ENCODE peak calls at places on chromosomes 5 and 9, in ten cellular contexts. O, H, B, C, I, P, R, X, Q and N are unnamed samples.

GRCh38 chr9:137639303-137640051 is 20.7 kb downstream of the EHMT1 start:
- DNase-seq in O (no peak), H (no peak), B (no peak), C (no peak), I (no peak), P (peak), R (no peak), X (no peak), Q (no peak), N (peak)

GRCh38 chr9:137511758-137512463 is 38.3 kb downstream of the PNPLA7 start:
- DNase-seq in O (no peak), H (no peak), B (peak), C (no peak), I (no peak), P (no peak), R (no peak), X (no peak), Q (no peak), N (no peak)

GRCh38 chr9:16058131-16058549 is 505.3 kb downstream of the CCDC171 start:
- DNase-seq in O (no peak), H (no peak), B (peak), C (no peak), I (peak), P (peak), R (no peak), X (peak), Q (no peak), N (peak)

GRCh38 chr9:19181002-19181401 is 49.5 kb upstream of the DENND4C start:
- DNase-seq in O (no peak), H (peak), B (no peak), C (no peak), I (no peak), P (no peak), R (no peak), X (no peak), Q (peak), N (no peak)

GRCh38 chr9:124079176-124079925 is 67.8 kb downstream of the LHX2 start:
- DNase-seq in O (no peak), H (peak), B (no peak), C (no peak), I (peak), P (no peak), R (no peak), X (peak), Q (peak), N (no peak)

GRCh38 chr5:168802337-168802736 is 223.2 kb upstream of the PANK3 start:
- DNase-seq in O (no peak), H (no peak), B (no peak), C (no peak), I (no peak), P (no peak), R (no peak), X (no peak), Q (no peak), N (no peak)

GRCh38 chr9:136857606-136858412 is 5.7 kb downstream of the MAMDC4 start:
- DNase-seq in O (no peak), H (peak), B (no peak), C (no peak), I (no peak), P (no peak), R (no peak), X (no peak), Q (peak), N (no peak)

GRCh38 chr9:94860678-94861588 is 134.4 kb downstream of the AOPEP start:
- DNase-seq in O (peak), H (no peak), B (no peak), C (no peak), I (peak), P (no peak), R (no peak), X (no peak), Q (no peak), N (peak)

GRCh38 chr5:134659456-134659855 is 10.9 kb downstream of the SEC24A start:
- DNase-seq in O (no peak), H (no peak), B (no peak), C (no peak), I (no peak), P (no peak), R (no peak), X (no peak), Q (no peak), N (no peak)

GRCh38 chr5:65059681-65060598 is 291.2 kb downstream of the CWC27 start:
- DNase-seq in O (no peak), H (no peak), B (no peak), C (no peak), I (peak), P (peak), R (no peak), X (peak), Q (no peak), N (no peak)

GRCh38 chr5:29950416-29951145 is 1242.9 kb upstream of the CDH6 start:
- DNase-seq in O (no peak), H (no peak), B (no peak), C (no peak), I (no peak), P (no peak), R (no peak), X (no peak), Q (no peak), N (no peak)

GRCh38 chr9:85858351-85858750 is 82.6 kb upstream of the NAA35 start:
- DNase-seq in O (no peak), H (no peak), B (no peak), C (no peak), I (no peak), P (no peak), R (no peak), X (no peak), Q (no peak), N (no peak)

GRCh38 chr9:136617746-136618577 is 44.8 kb upstream of the EGFL7 start:
- DNase-seq in O (no peak), H (no peak), B (no peak), C (no peak), I (no peak), P (no peak), R (no peak), X (no peak), Q (no peak), N (no peak)

GRCh38 chr9:121305269-121305994 is 37.5 kb downstream of the GSN start:
- DNase-seq in O (no peak), H (no peak), B (no peak), C (no peak), I (no peak), P (peak), R (no peak), X (no peak), Q (no peak), N (no peak)

GRCh38 chr9:3909966-3910650 is 384.3 kb upstream of the RFX3 start:
- DNase-seq in O (no peak), H (no peak), B (no peak), C (no peak), I (no peak), P (no peak), R (no peak), X (no peak), Q (no peak), N (no peak)

GRCh38 chr5:16483361-16483760 is 17.8 kb upstream of the ZNF622 start:
- DNase-seq in O (no peak), H (peak), B (no peak), C (no peak), I (no peak), P (no peak), R (no peak), X (no peak), Q (no peak), N (no peak)

GRCh38 chr5:179008667-179009066 is 13.5 kb upstream of the GRM6 start:
- DNase-seq in O (no peak), H (no peak), B (no peak), C (no peak), I (no peak), P (peak), R (no peak), X (peak), Q (no peak), N (no peak)
- TF ChIP-seq CTCF in O (peak), H (no peak), B (no peak), C (no peak), I (peak), P (peak), R (peak), X (peak), Q (peak), N (no peak)

GRCh38 chr5:6169660-6170059 is 208.7 kb downstream of the MED10 start:
- DNase-seq in O (no peak), H (no peak), B (no peak), C (no peak), I (no peak), P (no peak), R (no peak), X (no peak), Q (no peak), N (no peak)

GRCh38 chr5:6163913-6164312 is 214.4 kb downstream of the MED10 start:
- DNase-seq in O (no peak), H (no peak), B (no peak), C (no peak), I (no peak), P (no peak), R (no peak), X (no peak), Q (no peak), N (no peak)

GRCh38 chr5:6161257-6161656 is 217.1 kb downstream of the MED10 start:
- DNase-seq in O (no peak), H (no peak), B (no peak), C (no peak), I (no peak), P (no peak), R (no peak), X (no peak), Q (no peak), N (no peak)

GRCh38 chr5:6162175-6162574 is 216.2 kb downstream of the MED10 start:
- DNase-seq in O (no peak), H (no peak), B (no peak), C (no peak), I (no peak), P (peak), R (no peak), X (no peak), Q (no peak), N (no peak)

DNA sequence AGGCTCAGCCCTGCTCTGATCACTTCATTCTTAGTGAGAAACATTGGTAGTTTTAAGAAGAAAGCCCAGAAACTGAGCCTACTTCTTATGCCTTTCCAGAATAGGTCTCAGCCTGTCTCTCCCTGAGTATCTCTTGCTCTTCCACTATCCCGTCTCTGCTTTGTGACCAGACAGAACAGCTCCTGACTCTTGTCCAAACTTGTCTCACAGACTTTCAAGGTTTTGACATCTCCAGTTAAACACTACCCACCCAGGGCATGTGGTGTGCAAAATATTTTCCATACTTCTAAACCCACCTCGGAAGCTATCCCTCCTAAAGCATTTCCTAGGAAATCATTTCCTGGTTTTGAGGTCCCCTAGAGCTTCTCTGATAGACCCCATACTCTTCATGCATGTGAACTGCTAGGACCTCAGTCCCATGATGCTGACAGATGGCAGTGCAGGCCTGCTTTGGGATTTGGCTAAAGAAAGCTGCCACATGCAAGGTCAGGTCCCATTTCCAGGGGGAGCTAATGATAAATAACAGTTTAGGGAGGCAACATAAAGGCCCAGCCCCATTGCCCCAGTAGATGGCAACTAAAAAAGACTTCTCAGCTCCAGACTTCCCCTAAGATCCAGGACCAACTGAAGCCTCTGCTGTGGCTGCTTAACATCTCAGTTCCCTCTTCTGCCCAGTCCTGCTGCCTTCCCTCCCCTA is 211.5 kb downstream of the MED10 start:
- DNase-seq in O (no peak), H (no peak), B (no peak), C (no peak), I (no peak), P (no peak), R (no peak), X (no peak), Q (no peak), N (no peak)
- TF ChIP-seq CTCF in O (no peak), H (no peak), B (no peak), C (no peak), I (no peak), P (no peak), R (no peak), X (no peak), Q (no peak), N (peak)

GRCh38 chr5:43467100-43467499 is 16.6 kb downstream of the TMEM267 start:
- DNase-seq in O (no peak), H (no peak), B (no peak), C (no peak), I (no peak), P (no peak), R (no peak), X (no peak), Q (no peak), N (no peak)

DNA sequence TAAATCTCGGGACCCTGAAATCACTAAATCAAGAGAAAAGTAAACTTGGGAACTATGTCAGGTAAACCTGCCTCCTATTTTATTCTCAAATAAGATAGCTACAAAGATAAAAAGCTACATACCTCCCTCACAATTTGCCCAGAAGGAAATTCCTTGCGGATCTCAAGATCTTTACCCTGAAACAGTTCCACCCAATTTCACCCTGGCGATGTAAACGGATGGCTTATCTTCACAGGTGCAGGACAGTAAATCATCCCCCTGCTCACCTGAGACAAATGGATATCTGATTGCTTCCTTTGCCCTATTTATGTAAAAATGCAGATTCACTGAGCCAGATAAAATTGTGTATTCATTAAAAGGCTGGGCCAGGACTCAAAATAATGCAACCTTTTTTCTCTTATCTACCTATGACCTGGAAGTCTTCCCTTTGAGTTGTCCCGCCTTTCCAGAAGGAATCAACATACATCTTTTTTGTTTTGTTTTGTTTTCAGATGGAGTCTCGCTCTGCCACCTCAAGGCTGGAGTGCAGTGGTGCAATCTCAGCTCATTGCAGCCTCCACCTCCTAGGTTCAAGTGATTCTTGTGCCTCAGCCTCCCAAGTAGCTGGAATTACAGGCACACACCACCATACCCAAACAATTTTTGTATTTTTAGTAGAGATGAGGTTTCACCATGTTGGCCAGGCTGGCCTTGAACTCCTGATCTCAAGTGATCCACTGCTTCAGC is 13.8 kb downstream of the TMEM267 start:
- DNase-seq in O (no peak), H (no peak), B (peak), C (no peak), I (no peak), P (no peak), R (no peak), X (no peak), Q (no peak), N (no peak)
- TF ChIP-seq CTCF in O (no peak), H (no peak), B (no peak), C (no peak), I (no peak), P (no peak), R (no peak), X (no peak), Q (no peak), N (no peak)

DNA sequence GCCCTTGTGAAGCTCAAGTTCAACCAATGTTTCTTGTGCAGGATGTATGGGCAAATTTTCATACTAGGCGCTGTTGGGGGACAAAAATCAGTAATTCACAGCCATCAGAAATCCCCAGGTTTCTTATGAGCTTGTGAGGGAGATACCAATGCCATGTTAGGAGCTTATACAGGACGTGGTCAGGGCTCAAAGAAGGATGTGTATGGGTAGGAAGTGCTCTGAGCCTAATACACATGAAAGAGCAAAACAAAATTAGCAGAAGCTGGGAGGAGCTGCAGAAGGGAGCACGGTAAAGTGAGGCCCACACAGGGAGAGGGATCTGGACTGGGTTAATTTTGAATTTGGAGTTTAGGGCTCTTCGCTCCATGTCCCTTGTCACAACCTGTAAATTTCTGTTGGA is 114.6 kb upstream of the MAP3K1 start:
- DNase-seq in O (no peak), H (no peak), B (no peak), C (no peak), I (no peak), P (no peak), R (no peak), X (no peak), Q (no peak), N (no peak)
- TF ChIP-seq CTCF in O (no peak), H (no peak), B (no peak), C (no peak), I (no peak), P (no peak), R (no peak), X (no peak), Q (no peak), N (no peak)

GRCh38 chr5:141431286-141431685 is 979 bp downstream of the PCDHGA12 start:
- DNase-seq in O (no peak), H (no peak), B (no peak), C (no peak), I (no peak), P (peak), R (no peak), X (peak), Q (no peak), N (peak)

GRCh38 chr5:141434006-141434405 is 3.7 kb downstream of the PCDHGA12 start:
- DNase-seq in O (no peak), H (no peak), B (no peak), C (no peak), I (peak), P (no peak), R (no peak), X (no peak), Q (no peak), N (no peak)

GRCh38 chr5:141427783-141428426 is 2.4 kb upstream of the PCDHGA12 start:
- DNase-seq in O (no peak), H (no peak), B (no peak), C (no peak), I (no peak), P (no peak), R (no peak), X (no peak), Q (no peak), N (no peak)

DNA sequence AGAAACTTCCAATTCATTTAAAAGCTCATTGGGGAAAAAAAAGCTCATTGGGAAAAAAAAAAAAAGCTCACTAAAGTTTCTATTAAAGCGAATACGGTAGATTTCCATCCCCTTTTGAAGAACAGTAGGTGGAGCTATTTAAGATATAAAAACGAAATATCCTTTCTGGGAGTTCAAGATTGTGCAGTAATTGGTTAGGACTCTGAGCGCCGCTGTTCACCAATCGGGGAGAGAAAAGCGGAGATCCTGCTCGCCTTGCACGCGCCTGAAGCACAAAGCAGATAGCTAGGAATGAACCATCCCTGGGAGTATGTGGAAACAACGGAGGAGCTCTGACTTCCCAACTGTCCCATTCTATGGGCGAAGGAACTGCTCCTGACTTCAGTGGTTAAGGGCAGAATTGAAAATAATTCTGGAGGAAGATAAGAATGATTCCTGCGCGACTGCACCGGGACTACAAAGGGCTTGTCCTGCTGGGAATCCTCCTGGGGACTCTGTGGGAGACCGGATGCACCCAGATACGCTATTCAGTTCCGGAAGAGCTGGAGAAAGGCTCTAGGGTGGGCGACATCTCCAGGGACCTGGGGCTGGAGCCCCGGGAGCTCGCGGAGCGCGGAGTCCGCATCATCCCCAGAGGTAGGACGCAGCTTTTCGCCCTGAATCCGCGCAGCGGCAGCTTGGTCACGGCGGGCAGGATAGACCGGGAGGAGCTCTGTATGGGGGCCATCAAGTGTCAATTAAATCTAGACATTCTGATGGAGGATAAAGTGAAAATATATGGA is at the start of gene PCDHGA12:
- DNase-seq in O (no peak), H (peak), B (no peak), C (no peak), I (peak), P (peak), R (no peak), X (peak), Q (peak), N (peak)
- TF ChIP-seq CTCF in O (peak), H (no peak), B (no peak), C (no peak), I (peak), P (peak), R (no peak), X (peak), Q (no peak), N (peak)

DNA sequence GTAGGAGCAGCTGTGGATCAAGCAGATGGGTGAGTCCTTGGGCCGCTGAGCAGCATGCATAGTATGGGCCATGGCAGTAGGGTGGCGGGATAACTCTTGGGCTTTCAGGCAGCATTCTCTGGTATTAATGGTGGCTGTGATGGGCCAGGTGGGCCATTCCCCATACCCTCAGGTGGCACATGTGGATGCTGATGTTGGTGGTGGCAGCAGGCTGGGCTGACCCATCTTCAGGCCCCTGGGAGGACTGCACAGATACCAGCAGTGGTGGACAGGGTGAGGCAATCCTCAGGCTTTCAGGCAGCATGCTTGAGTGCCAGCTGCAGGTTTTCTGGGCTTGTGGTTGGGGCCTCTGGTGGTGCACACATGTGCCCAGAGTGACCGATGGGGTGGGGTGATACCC is 27.1 kb upstream of the C6 start:
- DNase-seq in O (no peak), H (no peak), B (no peak), C (no peak), I (no peak), P (no peak), R (no peak), X (no peak), Q (no peak), N (no peak)
- TF ChIP-seq CTCF in O (no peak), H (no peak), B (no peak), C (no peak), I (no peak), P (no peak), R (no peak), X (no peak), Q (no peak), N (no peak)